ENCODE peak calls at places on chromosomes 1 and 21, in four cellular contexts. H, L, X and S are unnamed samples.

GRCh38 chr1:212791261-212791675 is 309 bp downstream of the NSL1 start:
- DNase-seq in H (no peak), X (no peak), L (no peak), S (peak; percentile 74)

GRCh38 chr1:206107168-206107544 is 10.0 kb downstream of the AVPR1B start:
- DNase-seq in X (no peak), H (no peak), L (no peak), S (no peak)

GRCh38 chr1:227043755-227044154 is 103.7 kb downstream of the COQ8A start:
- DNase-seq in H (peak; percentile 27), X (no peak), L (no peak), S (no peak)

GRCh38 chr1:201498621-201499020 is 8.3 kb downstream of the CSRP1 start:
- DNase-seq in L (no peak), H (no peak), X (no peak), S (no peak)

GRCh38 chr1:181423301-181423918 is 59.9 kb upstream of the CACNA1E start:
- DNase-seq in X (peak; percentile 27), H (peak; percentile 51), L (no peak), S (peak; percentile 70)

GRCh38 chr1:229171934-229172333 is 99.0 kb upstream of the RAB4A start:
- DNase-seq in H (no peak), L (no peak), X (no peak), S (no peak)

GRCh38 chr1:170836146-170836545 is 99.2 kb upstream of the MROH9 start:
- DNase-seq in H (no peak), L (no peak), X (no peak), S (no peak)

GRCh38 chr1:38728176-38728908 is 131.2 kb downstream of the RRAGC start:
- DNase-seq in H (no peak), X (no peak), L (no peak), S (no peak)

GRCh38 chr21:31338892-31339368 is 5.1 kb downstream of the TIAM1 start:
- DNase-seq in L (no peak), X (no peak), H (no peak), S (no peak)

GRCh38 chr1:159881930-159882839 is 17.8 kb downstream of the CFAP45 start:
- DNase-seq in L (no peak), H (peak; percentile 68), X (peak; percentile 32), S (peak; percentile 37)

GRCh38 chr1:112674440-112674985 is at the start of gene MOV10:
- DNase-seq in L (peak; percentile 40), H (peak; percentile 92), X (peak; percentile 67), S (peak; percentile 74)

GRCh38 chr1:63575340-63575826 is 17.8 kb upstream of the PGM1 start:
- DNase-seq in L (no peak), X (no peak), H (peak; percentile 18), S (no peak)

GRCh38 chr1:40646385-40646784 is 19.1 kb downstream of the RIMS3 start:
- DNase-seq in X (peak; percentile 55), L (no peak), H (no peak), S (no peak)

GRCh38 chr1:6651889-6652288 is 27.2 kb downstream of the THAP3 start:
- DNase-seq in L (no peak), H (no peak), X (no peak), S (no peak)

GRCh38 chr1:6657138-6657537 is 32.5 kb downstream of the THAP3 start:
- DNase-seq in H (no peak), L (no peak), X (no peak), S (no peak)

GRCh38 chr1:6658359-6658758 is 33.7 kb downstream of the THAP3 start:
- DNase-seq in H (no peak), L (no peak), X (no peak), S (no peak)

GRCh38 chr1:6652986-6653385 is 28.3 kb downstream of the THAP3 start:
- DNase-seq in H (no peak), X (no peak), L (no peak), S (no peak)

DNA sequence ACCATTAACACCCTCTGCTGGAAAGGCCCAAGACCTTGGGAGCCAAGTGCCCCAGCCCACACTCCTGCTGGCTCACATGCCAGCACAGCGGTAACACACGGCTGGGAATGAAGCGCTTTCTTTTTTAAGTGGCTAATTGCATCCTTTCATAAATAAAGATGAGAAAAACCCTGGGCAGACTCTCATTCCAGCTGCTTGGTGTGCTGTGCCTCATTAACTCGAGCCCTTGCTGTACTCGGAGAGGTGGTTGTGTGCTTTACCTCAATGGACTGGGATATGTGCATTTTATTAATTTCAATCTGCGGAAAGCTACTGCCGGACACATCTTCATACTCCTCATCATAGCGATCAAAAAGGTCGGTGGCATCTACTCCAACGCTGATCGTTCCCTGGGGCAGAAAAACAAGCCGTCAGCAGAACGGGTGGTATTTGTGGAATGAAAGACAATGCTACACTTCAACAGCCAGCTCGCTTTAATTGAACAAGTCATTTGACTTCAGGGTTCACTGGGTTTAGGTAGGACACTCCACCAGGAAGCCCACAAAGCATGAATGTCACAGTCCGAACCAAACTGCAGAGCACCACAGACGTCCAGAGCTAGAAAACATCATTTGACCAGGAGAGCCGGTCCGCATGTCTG is 29.1 kb downstream of the THAP3 start:
- DNase-seq in L (no peak), H (no peak), X (no peak), S (no peak)
- TF ChIP-seq TARDBP in L (no peak), H (no peak), X (no peak), S (no peak)

GRCh38 chr1:101520302-101520701 is 283.5 kb downstream of the S1PR1 start:
- DNase-seq in X (peak; percentile 27), L (peak; percentile 20), H (peak; percentile 21), S (peak; percentile 63)
- TF ChIP-seq SP1 in X (no peak), L (no peak), H (no peak), S (no peak)

GRCh38 chr1:29648798-29649374 is 412.6 kb downstream of the PTPRU start:
- DNase-seq in H (no peak), X (no peak), L (no peak), S (no peak)
- TF ChIP-seq FOXK2 in H (no peak), X (no peak), L (no peak), S (no peak)

DNA sequence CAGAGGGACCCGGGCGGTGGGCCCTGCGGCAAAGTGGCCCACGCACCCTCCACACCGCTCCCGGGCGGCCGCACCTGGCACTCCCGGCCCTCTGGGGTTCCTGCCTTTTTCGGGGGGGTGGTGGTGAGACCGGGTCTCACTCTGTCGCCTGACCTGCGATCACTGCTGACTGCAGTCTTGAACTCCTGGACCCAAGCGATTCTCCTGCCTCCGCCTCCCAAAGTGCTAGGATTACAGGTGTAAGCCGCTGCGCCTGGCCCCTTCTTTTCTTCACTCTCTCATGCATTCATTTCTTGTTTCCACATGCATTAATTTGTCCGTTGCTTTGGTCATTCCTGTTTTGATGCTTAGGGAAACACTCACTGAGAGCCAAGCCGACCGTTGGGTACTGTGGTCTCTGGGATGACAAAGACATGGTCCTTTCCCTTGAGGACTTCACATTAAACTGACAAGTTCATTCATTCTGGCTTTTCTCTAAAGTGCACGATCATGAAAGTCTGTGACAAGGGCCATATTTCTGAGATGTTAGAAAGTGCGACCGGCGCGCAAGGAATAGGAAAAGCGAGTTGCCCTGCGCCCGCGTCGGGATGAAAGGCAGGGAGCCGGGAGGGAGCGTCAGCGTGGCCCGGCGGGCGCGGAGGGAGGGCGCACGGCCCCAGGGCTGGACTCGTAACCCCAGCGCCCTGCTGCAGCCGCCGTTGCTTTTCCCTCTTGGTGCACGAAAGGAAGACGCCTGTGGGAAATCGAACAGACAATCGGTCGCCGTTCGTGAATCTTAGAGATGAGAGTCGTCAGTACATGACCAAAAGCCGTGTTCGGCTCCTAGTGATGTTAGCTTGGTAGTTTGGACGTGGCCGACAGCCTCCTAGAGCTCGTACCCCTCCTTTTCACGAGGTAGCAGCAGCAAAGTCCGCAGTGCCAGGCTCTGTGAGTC is 1.0 kb upstream of the MCOLN2 start:
- DNase-seq in X (no peak), H (no peak), L (no peak), S (no peak)
- TF ChIP-seq TARDBP in X (no peak), H (no peak), L (no peak), S (no peak)

GRCh38 chr1:207813946-207814345 is 62.1 kb downstream of the CD46 start:
- DNase-seq in H (no peak), L (no peak), X (no peak), S (no peak)
- TF ChIP-seq SP1 in H (no peak), L (no peak), X (no peak), S (no peak)

DNA sequence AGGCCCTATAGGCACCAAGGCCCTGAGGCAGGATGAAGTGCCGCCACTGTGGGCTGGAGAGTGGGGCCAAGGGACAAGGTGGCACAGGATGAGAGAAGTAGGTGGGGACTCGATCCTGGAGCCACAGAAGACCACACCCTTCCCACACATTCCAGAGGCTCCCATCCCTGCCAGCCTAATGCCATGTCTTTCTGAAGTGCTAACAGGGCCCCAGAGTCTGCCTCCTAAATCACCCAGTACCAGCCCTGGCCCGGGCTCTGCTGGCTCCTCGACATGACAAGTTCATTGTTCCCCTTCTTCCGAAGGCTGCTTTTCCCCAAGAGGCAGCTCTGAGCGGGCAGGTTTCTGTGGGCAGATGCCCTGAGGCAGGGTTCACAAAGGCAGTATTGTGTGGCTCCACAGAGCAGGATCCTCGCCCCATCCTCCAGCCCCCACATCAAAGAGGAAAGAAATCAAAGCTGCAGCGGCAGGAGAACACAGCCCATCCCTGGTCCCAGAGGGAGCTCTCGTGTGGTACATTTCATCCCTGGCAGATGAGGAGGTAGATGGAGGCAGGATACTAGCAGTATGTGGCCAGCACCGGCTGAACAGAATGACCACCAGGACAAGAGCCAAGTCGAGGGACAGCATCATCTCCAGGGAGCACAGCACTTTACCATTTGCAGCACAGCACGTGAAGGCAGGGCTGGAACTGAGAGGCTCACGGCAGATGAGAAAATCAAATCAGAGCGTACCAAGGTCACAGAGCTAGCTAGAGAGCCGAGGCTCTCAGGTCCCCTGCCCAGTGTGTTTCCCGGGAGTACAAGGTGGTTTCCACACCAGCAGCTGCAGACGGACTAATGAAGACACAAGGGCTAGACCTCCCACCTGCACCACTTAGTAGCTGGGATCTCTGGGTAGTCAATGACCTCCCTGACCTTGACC is 64.8 kb downstream of the SYF2 start:
- DNase-seq in X (peak; percentile 93), L (no peak), H (no peak), S (no peak)
- TF ChIP-seq FOXK2 in X (no peak), L (no peak), H (no peak), S (no peak)

GRCh38 chr1:156063997-156064285 is 3.0 kb downstream of the RAB25 start:
- DNase-seq in X (no peak), L (no peak), H (no peak), S (no peak)
- TF ChIP-seq TARDBP in X (no peak), L (no peak), H (no peak), S (no peak)